ENCODE peak calls at places on chromosomes 7 and 10, in four cellular contexts. One of them, this sample, is unnamed.

GRCh38 chr10:43253461-43254198 is 13.2 kb downstream of the RASGEF1A start:
- DNase-seq in mammary epithelial cell: no peak
- DNase-seq in heart right ventricle: no peak
- DNase-seq in NCI-H1092: no peak
- DNase-seq in this sample: peak

GRCh38 chr7:48253020-48253419 is 81.8 kb downstream of the ABCA13 start:
- DNase-seq in mammary epithelial cell: no peak
- DNase-seq in heart right ventricle: no peak
- DNase-seq in NCI-H1092: no peak
- DNase-seq in this sample: no peak

GRCh38 chr10:130261306-130261705 is 125.1 kb downstream of the GLRX3 start:
- DNase-seq in mammary epithelial cell: no peak
- DNase-seq in heart right ventricle: no peak
- DNase-seq in NCI-H1092: no peak
- DNase-seq in this sample: no peak

GRCh38 chr10:17075510-17075909 is 54.1 kb downstream of the CUBN start:
- DNase-seq in mammary epithelial cell: peak
- DNase-seq in heart right ventricle: no peak
- DNase-seq in NCI-H1092: no peak
- DNase-seq in this sample: no peak

GRCh38 chr7:83941300-83941699 is 253.3 kb downstream of the SEMA3A start:
- DNase-seq in mammary epithelial cell: no peak
- DNase-seq in heart right ventricle: no peak
- DNase-seq in NCI-H1092: no peak
- DNase-seq in this sample: no peak

GRCh38 chr10:79397051-79397450 is 48.4 kb downstream of the ZCCHC24 start:
- DNase-seq in mammary epithelial cell: no peak
- DNase-seq in heart right ventricle: no peak
- DNase-seq in NCI-H1092: no peak
- DNase-seq in this sample: no peak

GRCh38 chr10:104029528-104029875 is 56.2 kb downstream of the COL17A1 start:
- DNase-seq in mammary epithelial cell: no peak
- DNase-seq in heart right ventricle: peak
- DNase-seq in NCI-H1092: no peak
- DNase-seq in this sample: peak

GRCh38 chr7:141663081-141663510 is 38.9 kb downstream of the DENND11 start:
- DNase-seq in mammary epithelial cell: peak
- DNase-seq in heart right ventricle: no peak
- DNase-seq in NCI-H1092: no peak
- DNase-seq in this sample: no peak

GRCh38 chr10:96287392-96288105 is 16.2 kb upstream of the BLNK start:
- DNase-seq in mammary epithelial cell: peak
- DNase-seq in heart right ventricle: no peak
- DNase-seq in NCI-H1092: no peak
- DNase-seq in this sample: no peak

GRCh38 chr7:79504607-79505389 is 51.3 kb upstream of the MAGI2 start:
- DNase-seq in mammary epithelial cell: no peak
- DNase-seq in heart right ventricle: no peak
- DNase-seq in NCI-H1092: no peak
- DNase-seq in this sample: no peak

GRCh38 chr7:29053105-29053872 is 93.0 kb downstream of the CPVL start:
- DNase-seq in mammary epithelial cell: no peak
- DNase-seq in heart right ventricle: no peak
- DNase-seq in NCI-H1092: no peak
- DNase-seq in this sample: no peak

GRCh38 chr10:98414578-98414931 is 427 bp downstream of the PYROXD2 start:
- DNase-seq in mammary epithelial cell: no peak
- DNase-seq in heart right ventricle: no peak
- DNase-seq in NCI-H1092: no peak
- DNase-seq in this sample: no peak

GRCh38 chr7:151245360-151246160 is 2.9 kb downstream of the SMARCD3 start:
- DNase-seq in mammary epithelial cell: no peak
- DNase-seq in heart right ventricle: no peak
- DNase-seq in NCI-H1092: peak
- DNase-seq in this sample: peak

GRCh38 chr10:84715911-84716310 is 387.5 kb downstream of the CCSER2 start:
- DNase-seq in mammary epithelial cell: peak
- DNase-seq in heart right ventricle: no peak
- DNase-seq in NCI-H1092: no peak
- DNase-seq in this sample: no peak

GRCh38 chr10:131222986-131223385 is 88.5 kb downstream of the TCERG1L start:
- DNase-seq in mammary epithelial cell: no peak
- DNase-seq in heart right ventricle: no peak
- DNase-seq in NCI-H1092: no peak
- DNase-seq in this sample: peak

GRCh38 chr7:127392182-127392565 is 334 bp downstream of the ZNF800 start:
- DNase-seq in mammary epithelial cell: peak
- DNase-seq in heart right ventricle: peak
- DNase-seq in NCI-H1092: peak
- DNase-seq in this sample: peak